ENCODE peak calls at places on chromosomes 13 and 19, in ten cellular contexts. M is sigmoid colon, H is uterus, Z is suprapubic skin, U is NB4, C is stomach, I is IMR-90, S is A549, T is thyroid gland, A is Peyer's patch. D is an unnamed sample.

GRCh38 chr19:4933528-4933927 is 24.2 kb downstream of the UHRF1 start:
- DNase-seq in T (no peak), C (peak), U (peak), A (no peak), M (no peak), S (no peak), I (no peak), H (no peak), Z (no peak), D (no peak)

GRCh38 chr19:55697069-55697440 is 22.0 kb downstream of the EPN1 start:
- DNase-seq in U (no peak), Z (peak), C (no peak), H (no peak), I (no peak), A (no peak), M (no peak), T (no peak), S (no peak), D (no peak)

GRCh38 chr19:47729799-47730520 is 15.4 kb upstream of the NOP53 start:
- DNase-seq in U (peak), Z (no peak), C (peak), H (peak), M (peak), A (no peak), I (no peak), S (peak), T (peak), D (peak)

GRCh38 chr13:102369303-102369702 is 32.5 kb downstream of the FGF14 start:
- DNase-seq in H (no peak), S (no peak), U (peak), M (no peak), A (no peak), C (no peak), Z (no peak), T (no peak), I (no peak), D (peak)

GRCh38 chr13:112626124-112626523 is 38.2 kb upstream of the TUBGCP3 start:
- DNase-seq in I (no peak), S (no peak), T (no peak), H (no peak), A (no peak), Z (no peak), C (no peak), U (no peak), M (no peak), D (no peak)

GRCh38 chr19:16943942-16944625 is 55.3 kb downstream of the F2RL3 start:
- DNase-seq in Z (peak), H (no peak), U (no peak), S (no peak), A (no peak), C (peak), M (no peak), I (no peak), T (no peak), D (no peak)

GRCh38 chr19:41221514-41222205 is 2.6 kb downstream of the AXL start:
- DNase-seq in Z (no peak), H (no peak), S (no peak), I (no peak), U (no peak), M (no peak), A (no peak), T (no peak), C (no peak), D (no peak)

GRCh38 chr13:100875392-100876043 is 200.9 kb upstream of the TMTC4 start:
- DNase-seq in A (no peak), C (no peak), H (no peak), T (no peak), U (peak), S (no peak), M (no peak), I (peak), Z (no peak), D (no peak)

GRCh38 chr19:13215572-13216380 is 65.6 kb downstream of the IER2 start:
- DNase-seq in U (no peak), M (no peak), Z (no peak), T (no peak), H (no peak), S (no peak), C (no peak), A (peak), I (no peak), D (no peak)

GRCh38 chr19:48558018-48558684 is 6.2 kb downstream of the SULT2B1 start:
- DNase-seq in C (peak), I (peak), U (no peak), T (peak), S (peak), H (no peak), A (no peak), Z (no peak), M (no peak), D (no peak)

GRCh38 chr13:43878897-43879322 is 630 bp downstream of the CCDC122 start:
- DNase-seq in U (peak), Z (peak), S (peak), T (peak), I (peak), A (peak), C (peak), H (peak), M (peak), D (peak)

GRCh38 chr19:33794578-33795369 is 1.9 kb upstream of the KCTD15 start:
- DNase-seq in C (no peak), T (peak), S (no peak), A (no peak), U (no peak), H (peak), I (no peak), Z (no peak), M (no peak), D (no peak)

GRCh38 chr13:75715598-75716523 is 79.7 kb downstream of the LMO7 start:
- DNase-seq in S (no peak), I (no peak), A (no peak), C (no peak), M (no peak), U (no peak), Z (no peak), T (no peak), H (no peak), D (no peak)

GRCh38 chr19:16527971-16528521 is 14.2 kb downstream of the CHERP start:
- DNase-seq in H (no peak), I (no peak), M (no peak), U (peak), C (peak), S (no peak), A (no peak), T (no peak), Z (no peak), D (peak)

GRCh38 chr19:10797078-10797477 is 38.9 kb downstream of the TMED1 start:
- DNase-seq in S (no peak), M (no peak), T (no peak), Z (no peak), H (no peak), A (peak), C (no peak), U (no peak), I (no peak), D (no peak)

GRCh38 chr19:58311345-58311744 is 6.2 kb downstream of the ERVK3-1 start:
- DNase-seq in H (no peak), C (no peak), U (no peak), I (no peak), S (no peak), A (no peak), M (no peak), Z (no peak), T (no peak), D (no peak)

GRCh38 chr19:2273356-2274184 is 8.4 kb downstream of the PEAK3 start:
- DNase-seq in S (peak), A (peak), M (peak), U (peak), T (peak), H (peak), I (peak), Z (no peak), C (peak), D (peak)

GRCh38 chr13:40665061-40665753 is 1.2 kb downstream of the FOXO1 start:
- DNase-seq in S (peak), I (no peak), Z (no peak), T (peak), U (peak), M (no peak), C (peak), A (peak), H (peak), D (peak)

GRCh38 chr13:79469608-79470007 is 11.3 kb upstream of the NDFIP2 start:
- DNase-seq in M (no peak), Z (no peak), H (no peak), C (no peak), S (no peak), I (no peak), T (no peak), A (no peak), U (no peak), D (no peak)

GRCh38 chr13:71672527-71672926 is 194.5 kb downstream of the DACH1 start:
- DNase-seq in S (no peak), H (no peak), Z (no peak), T (no peak), A (no peak), I (peak), U (no peak), M (no peak), C (no peak), D (no peak)

GRCh38 chr13:43154083-43154739 is 130.8 kb downstream of the DNAJC15 start:
- DNase-seq in U (no peak), M (no peak), T (no peak), Z (no peak), H (no peak), C (no peak), S (no peak), I (no peak), A (no peak), D (no peak)

GRCh38 chr13:29922281-29922821 is 71.9 kb upstream of the UBL3 start:
- DNase-seq in C (no peak), H (no peak), Z (no peak), T (no peak), M (no peak), S (no peak), A (no peak), U (peak), I (peak), D (peak)

GRCh38 chr19:10517760-10518443 is 655 bp upstream of the S1PR5 start:
- DNase-seq in C (no peak), A (no peak), T (no peak), U (peak), M (no peak), I (peak), S (peak), Z (no peak), H (no peak), D (no peak)

GRCh38 chr13:101998129-101998528 is 403.7 kb downstream of the FGF14 start:
- DNase-seq in M (no peak), S (no peak), H (no peak), Z (no peak), I (no peak), A (no peak), C (no peak), T (no peak), U (no peak), D (no peak)

GRCh38 chr13:49357694-49358093 is 86.2 kb downstream of the CAB39L start:
- DNase-seq in A (no peak), M (peak), U (no peak), S (no peak), Z (no peak), C (no peak), H (no peak), I (peak), T (no peak), D (no peak)

GRCh38 chr13:111846396-111847174 is 220.4 kb upstream of the SOX1 start:
- DNase-seq in M (no peak), U (peak), Z (no peak), A (no peak), I (no peak), H (no peak), S (no peak), T (no peak), C (no peak), D (no peak)

GRCh38 chr19:588758-589692 is 656 bp upstream of the HCN2 start:
- DNase-seq in S (no peak), Z (no peak), C (no peak), U (no peak), A (no peak), M (no peak), I (no peak), T (no peak), H (no peak), D (no peak)

GRCh38 chr13:35157143-35157755 is 215.2 kb downstream of the NBEA start:
- DNase-seq in T (peak), I (peak), M (no peak), S (peak), H (peak), Z (no peak), A (no peak), U (peak), C (no peak), D (peak)

GRCh38 chr13:33228645-33229445 is 56.7 kb downstream of the STARD13 start:
- DNase-seq in Z (no peak), T (peak), H (no peak), U (peak), I (peak), C (no peak), A (no peak), S (peak), M (no peak), D (peak)

GRCh38 chr19:50964266-50964665 is 5.1 kb downstream of the KLK6 start:
- DNase-seq in M (no peak), Z (no peak), S (no peak), U (no peak), H (no peak), T (no peak), A (no peak), C (no peak), I (no peak), D (no peak)

GRCh38 chr13:77219401-77219800 is 107.5 kb downstream of the MYCBP2 start:
- DNase-seq in A (no peak), S (no peak), Z (no peak), I (no peak), H (no peak), C (no peak), M (no peak), U (peak), T (no peak), D (no peak)

GRCh38 chr13:29484236-29484635 is 111.3 kb downstream of the SLC7A1 start:
- DNase-seq in Z (no peak), I (no peak), A (no peak), M (no peak), T (no peak), H (no peak), U (peak), C (no peak), S (no peak), D (no peak)

GRCh38 chr13:98198683-98199082 is 21.6 kb upstream of the RNF113B start:
- DNase-seq in S (no peak), Z (no peak), H (no peak), I (no peak), C (no peak), M (no peak), U (no peak), T (no peak), A (no peak), D (no peak)

GRCh38 chr19:10290876-10291553 is 1.3 kb downstream of the ICAM5 start:
- DNase-seq in T (peak), I (peak), A (peak), M (no peak), S (no peak), C (peak), U (peak), H (peak), Z (no peak), D (peak)

GRCh38 chr13:41196620-41197019 is 2.3 kb upstream of the KBTBD7 start:
- DNase-seq in A (no peak), C (no peak), S (no peak), Z (no peak), H (no peak), I (no peak), T (no peak), U (peak), M (no peak), D (peak)

GRCh38 chr19:29571181-29571580 is 34.9 kb upstream of the POP4 start:
- DNase-seq in S (no peak), Z (peak), C (no peak), T (no peak), U (no peak), I (no peak), H (no peak), M (no peak), A (no peak), D (no peak)

GRCh38 chr13:50846861-50847475 is 3.5 kb upstream of the DLEU7 start:
- DNase-seq in I (no peak), S (no peak), T (no peak), H (no peak), M (no peak), Z (no peak), U (no peak), A (no peak), C (no peak), D (no peak)

GRCh38 chr13:64553411-64554129 is 2676.6 kb downstream of the PCDH9 start:
- DNase-seq in H (no peak), T (no peak), U (peak), M (no peak), A (no peak), I (peak), C (no peak), S (no peak), Z (no peak), D (no peak)

GRCh38 chr19:15403151-15403531 is 15.6 kb downstream of the AKAP8L start:
- DNase-seq in M (peak), Z (no peak), C (no peak), H (no peak), T (no peak), I (no peak), S (no peak), A (no peak), U (no peak), D (no peak)

GRCh38 chr19:18009412-18010066 is 1.6 kb downstream of the ARRDC2 start:
- DNase-seq in I (peak), H (no peak), Z (no peak), U (peak), M (no peak), S (no peak), T (no peak), C (no peak), A (no peak), D (no peak)

GRCh38 chr19:18008814-18009213 is 844 bp downstream of the ARRDC2 start:
- DNase-seq in A (no peak), T (no peak), H (no peak), I (no peak), U (no peak), Z (no peak), C (no peak), M (no peak), S (no peak), D (no peak)

GRCh38 chr19:18007605-18007938 is 398 bp upstream of the ARRDC2 start:
- DNase-seq in H (no peak), C (no peak), T (no peak), Z (no peak), S (no peak), A (no peak), U (no peak), I (no peak), M (no peak), D (no peak)

GRCh38 chr19:18006895-18007604 is 920 bp upstream of the ARRDC2 start:
- DNase-seq in S (peak), T (peak), Z (no peak), I (peak), M (peak), C (peak), A (peak), U (peak), H (peak), D (peak)

GRCh38 chr19:18007939-18008673 is at the start of gene ARRDC2:
- DNase-seq in C (peak), S (no peak), T (peak), M (peak), H (peak), I (peak), A (peak), U (peak), Z (peak), D (peak)
- TF ChIP-seq POLR2A in C (no peak), S (no peak), T (peak), M (peak), H (peak), I (peak), A (peak), U (no peak), Z (no peak), D (peak)

GRCh38 chr19:39824143-39825092 is 9.5 kb downstream of the DYRK1B start:
- DNase-seq in H (peak), T (peak), U (peak), A (peak), S (no peak), M (peak), C (peak), I (peak), Z (peak), D (peak)
- TF ChIP-seq POLR2A in H (peak), T (peak), U (no peak), A (peak), S (no peak), M (no peak), C (no peak), I (peak), Z (no peak), D (peak)

GRCh38 chr13:36345438-36346221 is 564 bp downstream of the SPART start:
- DNase-seq in A (peak), I (peak), M (peak), T (peak), C (peak), U (peak), Z (peak), S (peak), H (peak), D (peak)

GRCh38 chr13:36347826-36348225 is 1.6 kb upstream of the SPART start:
- DNase-seq in H (no peak), A (no peak), U (peak), Z (no peak), M (no peak), T (no peak), I (no peak), C (no peak), S (no peak), D (no peak)

GRCh38 chr13:36344886-36345437 is 1.2 kb downstream of the SPART start:
- DNase-seq in S (no peak), M (no peak), I (no peak), U (peak), A (no peak), T (peak), H (peak), C (no peak), Z (no peak), D (peak)

GRCh38 chr13:36344173-36344572 is 2.0 kb downstream of the SPART start:
- DNase-seq in Z (no peak), A (no peak), T (no peak), M (no peak), C (no peak), S (no peak), I (peak), U (peak), H (peak), D (peak)

GRCh38 chr13:36346222-36347083 is at the start of gene SPART:
- DNase-seq in A (peak), U (peak), C (peak), H (peak), M (peak), S (peak), T (peak), Z (peak), I (peak), D (peak)
- TF ChIP-seq POLR2A in A (no peak), U (peak), C (no peak), H (peak), M (peak), S (no peak), T (peak), Z (peak), I (peak), D (peak)

GRCh38 chr19:35062942-35063341 is 21.4 kb downstream of the HPN start:
- DNase-seq in Z (no peak), M (no peak), A (no peak), H (no peak), U (no peak), T (no peak), I (no peak), S (no peak), C (no peak), D (no peak)
- TF ChIP-seq POLR2A in Z (no peak), M (no peak), A (no peak), H (no peak), U (no peak), T (no peak), I (no peak), S (peak), C (no peak), D (no peak)

GRCh38 chr13:46327256-46327655 is 59.8 kb downstream of the RUBCNL start:
- DNase-seq in U (no peak), M (no peak), H (no peak), Z (no peak), S (no peak), C (no peak), A (no peak), I (no peak), T (no peak), D (no peak)

GRCh38 chr13:46317120-46317519 is 69.9 kb downstream of the RUBCNL start:
- DNase-seq in S (no peak), H (no peak), T (no peak), U (peak), Z (no peak), I (no peak), C (no peak), M (no peak), A (no peak), D (no peak)

GRCh38 chr13:46324976-46325375 is 62.1 kb downstream of the RUBCNL start:
- DNase-seq in U (no peak), I (no peak), A (no peak), S (no peak), H (no peak), C (no peak), T (no peak), M (no peak), Z (no peak), D (no peak)

GRCh38 chr13:46321494-46322225 is 65.4 kb downstream of the RUBCNL start:
- DNase-seq in Z (no peak), S (peak), I (peak), C (peak), T (peak), M (no peak), U (peak), H (no peak), A (peak), D (peak)
- TF ChIP-seq POLR2A in Z (no peak), S (no peak), I (no peak), C (no peak), T (no peak), M (no peak), U (no peak), H (no peak), A (no peak), D (no peak)

D was measured in erythroblast.